ENCODE peak calls at places on chromosomes 4 and X, in four cellular contexts. One of them, this sample, is unnamed.

GRCh38 chr4:140641789-140642439 is 73.2 kb upstream of the UCP1 start:
- DNase-seq in NB4: no peak
- DNase-seq in CD4-positive, alpha-beta T cell: no peak
- DNase-seq in neural crest cell: no peak
- DNase-seq in this sample: no peak

GRCh38 chr4:1199556-1200331 is 27.4 kb upstream of the SPON2 start:
- DNase-seq in NB4: peak
- DNase-seq in CD4-positive, alpha-beta T cell: no peak
- DNase-seq in neural crest cell: no peak
- DNase-seq in this sample: no peak

GRCh38 chr4:33996075-33996718 is 2248.1 kb downstream of the ARAP2 start:
- DNase-seq in neural crest cell: no peak
- DNase-seq in CD4-positive, alpha-beta T cell: no peak
- DNase-seq in NB4: no peak
- DNase-seq in this sample: no peak

GRCh38 chr4:187996502-187997177 is 1.1 kb downstream of the ZFP42 start:
- DNase-seq in neural crest cell: no peak
- DNase-seq in CD4-positive, alpha-beta T cell: no peak
- DNase-seq in NB4: no peak
- DNase-seq in this sample: no peak

GRCh38 chrX:15269618-15270521 is at the start of gene ASB9:
- DNase-seq in CD4-positive, alpha-beta T cell: no peak
- DNase-seq in NB4: no peak
- DNase-seq in neural crest cell: no peak
- DNase-seq in this sample: peak

GRCh38 chr4:174248407-174248806 is 35.1 kb downstream of the FBXO8 start:
- DNase-seq in CD4-positive, alpha-beta T cell: no peak
- DNase-seq in NB4: no peak
- DNase-seq in neural crest cell: no peak
- DNase-seq in this sample: no peak

GRCh38 chrX:54481751-54482150 is 14.3 kb downstream of the FGD1 start:
- DNase-seq in neural crest cell: no peak
- DNase-seq in NB4: no peak
- DNase-seq in CD4-positive, alpha-beta T cell: no peak
- DNase-seq in this sample: no peak

GRCh38 chr4:171378323-171378722 is 434.9 kb upstream of the GALNTL6 start:
- DNase-seq in CD4-positive, alpha-beta T cell: no peak
- DNase-seq in neural crest cell: no peak
- DNase-seq in NB4: no peak
- DNase-seq in this sample: no peak

GRCh38 chr4:183823394-183823793 is 81.7 kb upstream of the STOX2 start:
- DNase-seq in neural crest cell: no peak
- DNase-seq in CD4-positive, alpha-beta T cell: no peak
- DNase-seq in NB4: no peak
- DNase-seq in this sample: no peak

GRCh38 chr4:96037705-96038104 is 197.8 kb downstream of the PDHA2 start:
- DNase-seq in CD4-positive, alpha-beta T cell: no peak
- DNase-seq in neural crest cell: no peak
- DNase-seq in NB4: no peak
- DNase-seq in this sample: no peak

GRCh38 chr4:84159767-84160166 is 339.3 kb downstream of the NKX6-1 start:
- DNase-seq in NB4: peak
- DNase-seq in CD4-positive, alpha-beta T cell: no peak
- DNase-seq in neural crest cell: peak
- DNase-seq in this sample: no peak

GRCh38 chr4:168441412-168441811 is 38.9 kb downstream of the DDX60L start:
- DNase-seq in NB4: no peak
- DNase-seq in CD4-positive, alpha-beta T cell: no peak
- DNase-seq in neural crest cell: no peak
- DNase-seq in this sample: no peak

GRCh38 chr4:153232768-153233167 is 28.5 kb downstream of the TRIM2 start:
- DNase-seq in neural crest cell: no peak
- DNase-seq in CD4-positive, alpha-beta T cell: no peak
- DNase-seq in NB4: no peak
- DNase-seq in this sample: no peak

GRCh38 chr4:24192018-24192641 is 302.3 kb upstream of the PPARGC1A start:
- DNase-seq in neural crest cell: no peak
- DNase-seq in CD4-positive, alpha-beta T cell: no peak
- DNase-seq in NB4: no peak
- DNase-seq in this sample: no peak

GRCh38 chr4:76562851-76563803 is 128.1 kb downstream of the SHROOM3 start:
- DNase-seq in NB4: no peak
- DNase-seq in CD4-positive, alpha-beta T cell: no peak
- DNase-seq in neural crest cell: no peak
- DNase-seq in this sample: no peak

GRCh38 chrX:47958943-47959342 is 44.8 kb downstream of the ZNF182 start:
- DNase-seq in NB4: peak
- DNase-seq in neural crest cell: no peak
- DNase-seq in CD4-positive, alpha-beta T cell: no peak
- DNase-seq in this sample: no peak
- TF ChIP-seq CTCF in NB4: peak
- TF ChIP-seq CTCF in neural crest cell: peak
- TF ChIP-seq CTCF in CD4-positive, alpha-beta T cell: peak
- TF ChIP-seq CTCF in this sample: peak

GRCh38 chr4:30718889-30719252 is 1.3 kb upstream of the PCDH7 start:
- DNase-seq in neural crest cell: peak
- DNase-seq in CD4-positive, alpha-beta T cell: no peak
- DNase-seq in NB4: no peak
- DNase-seq in this sample: no peak

GRCh38 chr4:30716671-30717207 is 3.4 kb upstream of the PCDH7 start:
- DNase-seq in NB4: no peak
- DNase-seq in CD4-positive, alpha-beta T cell: no peak
- DNase-seq in neural crest cell: peak
- DNase-seq in this sample: no peak

GRCh38 chr4:30718021-30718888 is 1.9 kb upstream of the PCDH7 start:
- DNase-seq in neural crest cell: peak
- DNase-seq in CD4-positive, alpha-beta T cell: no peak
- DNase-seq in NB4: no peak
- DNase-seq in this sample: peak

GRCh38 chr4:30716158-30716557 is 4.0 kb upstream of the PCDH7 start:
- DNase-seq in neural crest cell: no peak
- DNase-seq in NB4: peak
- DNase-seq in CD4-positive, alpha-beta T cell: no peak
- DNase-seq in this sample: no peak

DNA sequence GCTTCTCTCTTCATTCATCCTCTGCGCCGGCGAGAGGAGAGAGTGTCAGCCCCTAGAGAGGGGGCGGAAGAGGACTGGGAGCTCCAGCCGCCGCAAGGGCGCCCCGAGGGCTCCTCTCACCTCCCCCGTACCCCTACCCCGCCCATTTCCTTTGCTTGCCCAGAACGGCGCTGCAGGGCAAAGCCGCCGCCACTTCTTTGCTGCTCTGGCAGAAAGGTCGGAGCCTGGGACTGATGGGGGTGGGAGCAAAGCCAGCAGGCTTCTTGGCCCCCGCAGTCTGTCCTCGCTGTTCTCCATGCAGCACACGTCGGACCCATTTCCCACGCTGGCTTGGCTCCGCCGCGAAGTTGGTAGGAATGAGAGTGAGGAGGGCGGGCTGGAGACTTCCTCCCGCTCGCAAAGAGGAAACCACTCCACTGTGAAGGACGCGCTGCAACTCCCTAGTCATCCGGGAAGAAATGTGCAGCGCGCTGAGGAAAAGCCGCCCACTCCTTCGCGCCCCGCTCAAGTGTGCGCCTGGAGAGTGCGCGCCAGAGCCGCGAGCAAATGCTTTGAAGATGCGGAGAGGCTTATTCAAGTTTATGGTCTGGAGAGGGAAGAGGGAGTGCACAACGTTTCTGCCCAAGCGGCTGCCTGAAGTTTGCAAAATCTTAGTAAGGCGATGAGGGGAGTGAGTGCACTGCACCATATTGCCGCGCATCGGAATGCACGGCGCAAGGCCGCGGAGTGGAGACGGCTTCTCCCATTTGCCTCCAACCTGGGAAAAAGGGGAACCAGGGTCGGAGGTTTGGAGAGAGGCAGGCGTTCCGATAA is 2.8 kb upstream of the PCDH7 start:
- DNase-seq in CD4-positive, alpha-beta T cell: no peak
- DNase-seq in neural crest cell: peak
- DNase-seq in NB4: peak
- DNase-seq in this sample: no peak
- TF ChIP-seq CTCF in CD4-positive, alpha-beta T cell: no peak
- TF ChIP-seq CTCF in neural crest cell: peak
- TF ChIP-seq CTCF in NB4: no peak
- TF ChIP-seq CTCF in this sample: no peak

GRCh38 chr4:101393256-101393655 is 45.9 kb upstream of the PPP3CA start:
- DNase-seq in NB4: no peak
- DNase-seq in neural crest cell: no peak
- DNase-seq in CD4-positive, alpha-beta T cell: no peak
- DNase-seq in this sample: no peak
- TF ChIP-seq CTCF in NB4: no peak
- TF ChIP-seq CTCF in neural crest cell: no peak
- TF ChIP-seq CTCF in CD4-positive, alpha-beta T cell: no peak
- TF ChIP-seq CTCF in this sample: no peak

DNA sequence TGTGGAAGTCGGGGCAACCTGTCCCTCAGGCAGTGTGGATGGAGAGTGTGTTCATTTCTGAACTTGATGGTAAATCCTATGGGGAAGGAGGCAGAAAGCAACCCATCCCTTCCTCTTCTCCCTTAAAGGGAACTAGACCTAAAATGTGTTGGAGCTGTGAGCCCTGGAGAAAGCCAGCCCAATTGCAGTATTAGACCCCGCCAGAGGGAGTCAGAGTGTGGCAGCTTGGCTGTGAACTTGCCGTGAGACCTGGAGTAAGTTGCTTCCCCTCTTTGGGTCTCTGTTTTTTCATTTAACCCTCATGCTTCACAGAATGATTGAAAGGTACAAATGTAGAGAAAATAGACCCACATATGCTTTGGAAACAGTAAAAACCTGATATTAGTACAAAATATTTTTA is 108.7 kb upstream of the PAK3 start:
- DNase-seq in CD4-positive, alpha-beta T cell: no peak
- DNase-seq in neural crest cell: no peak
- DNase-seq in NB4: peak
- DNase-seq in this sample: no peak
- TF ChIP-seq CTCF in CD4-positive, alpha-beta T cell: no peak
- TF ChIP-seq CTCF in neural crest cell: peak
- TF ChIP-seq CTCF in NB4: peak
- TF ChIP-seq CTCF in this sample: peak

GRCh38 chr4:143203577-143203976 is 18.9 kb downstream of the USP38 start:
- DNase-seq in CD4-positive, alpha-beta T cell: no peak
- DNase-seq in NB4: no peak
- DNase-seq in neural crest cell: no peak
- DNase-seq in this sample: no peak

GRCh38 chr4:143207555-143207954 is 22.8 kb downstream of the USP38 start:
- DNase-seq in neural crest cell: no peak
- DNase-seq in NB4: no peak
- DNase-seq in CD4-positive, alpha-beta T cell: no peak
- DNase-seq in this sample: no peak

GRCh38 chr4:143199503-143199902 is 14.8 kb downstream of the USP38 start:
- DNase-seq in NB4: no peak
- DNase-seq in CD4-positive, alpha-beta T cell: no peak
- DNase-seq in neural crest cell: no peak
- DNase-seq in this sample: no peak

GRCh38 chr4:143202824-143203223 is 18.1 kb downstream of the USP38 start:
- DNase-seq in neural crest cell: no peak
- DNase-seq in NB4: no peak
- DNase-seq in CD4-positive, alpha-beta T cell: no peak
- DNase-seq in this sample: no peak
- TF ChIP-seq CTCF in neural crest cell: peak
- TF ChIP-seq CTCF in NB4: no peak
- TF ChIP-seq CTCF in CD4-positive, alpha-beta T cell: no peak
- TF ChIP-seq CTCF in this sample: peak

DNA sequence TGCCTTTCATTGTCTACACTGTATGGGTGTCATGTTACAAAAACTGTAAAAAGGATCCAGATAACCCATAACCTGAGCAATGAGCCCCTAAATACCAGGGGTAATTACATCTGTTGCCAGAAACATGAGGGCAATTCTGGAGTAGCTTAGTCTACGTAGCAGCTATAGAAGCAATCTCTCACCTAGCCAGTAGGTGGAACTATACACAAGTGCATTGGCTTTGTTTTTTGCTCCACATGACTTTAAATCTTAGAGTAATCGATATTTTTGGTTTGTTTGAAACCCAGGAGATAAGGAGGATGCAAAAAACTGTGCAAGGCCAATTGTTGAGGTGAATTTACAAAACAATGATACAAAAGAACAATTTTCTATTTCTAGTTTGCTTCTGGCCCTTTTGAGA is 57.5 kb downstream of the GPR82 start:
- DNase-seq in CD4-positive, alpha-beta T cell: no peak
- DNase-seq in NB4: peak
- DNase-seq in neural crest cell: no peak
- DNase-seq in this sample: no peak
- TF ChIP-seq CTCF in CD4-positive, alpha-beta T cell: peak
- TF ChIP-seq CTCF in NB4: peak
- TF ChIP-seq CTCF in neural crest cell: peak
- TF ChIP-seq CTCF in this sample: peak

GRCh38 chr4:30268370-30268769 is 451.8 kb upstream of the PCDH7 start:
- DNase-seq in neural crest cell: no peak
- DNase-seq in CD4-positive, alpha-beta T cell: no peak
- DNase-seq in NB4: no peak
- DNase-seq in this sample: no peak

GRCh38 chr4:30264465-30264864 is 455.7 kb upstream of the PCDH7 start:
- DNase-seq in neural crest cell: no peak
- DNase-seq in CD4-positive, alpha-beta T cell: no peak
- DNase-seq in NB4: no peak
- DNase-seq in this sample: no peak

DNA sequence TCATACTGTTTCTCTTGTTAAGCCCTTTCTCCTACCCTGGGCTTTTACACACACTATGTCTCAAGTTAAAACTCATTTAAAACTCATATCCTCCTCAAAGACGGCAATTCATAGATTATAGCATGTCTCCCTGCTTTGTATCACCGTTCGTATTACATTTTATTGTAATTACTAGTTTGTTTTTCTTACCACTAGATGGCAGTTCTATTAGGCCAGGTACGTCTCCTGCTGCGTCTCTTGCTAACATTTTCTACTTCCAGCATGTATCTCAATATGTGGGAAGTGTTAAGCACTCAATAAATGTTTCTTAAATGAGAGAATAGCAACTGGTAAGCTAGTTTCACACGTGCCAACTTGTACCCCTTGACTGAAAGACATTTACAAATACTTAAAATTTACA is 450.3 kb upstream of the PCDH7 start:
- DNase-seq in NB4: peak
- DNase-seq in neural crest cell: no peak
- DNase-seq in CD4-positive, alpha-beta T cell: no peak
- DNase-seq in this sample: no peak
- TF ChIP-seq CTCF in NB4: peak
- TF ChIP-seq CTCF in neural crest cell: peak
- TF ChIP-seq CTCF in CD4-positive, alpha-beta T cell: no peak
- TF ChIP-seq CTCF in this sample: peak